ENCODE peak calls at places on chromosomes 4 and X, in nine cellular contexts. F is fibroblast of the conjunctiva; O is activated CD4-positive, alpha-beta T cell treated with anti-CD3 and anti-CD28 coated beads, Interleukin-2, amount 10 ng/mL, durations not matched to agents 7 days and 5 days; Q is cardiac fibroblast; D is cardiac muscle cell; G is nucleus accumbens; I is CD4-positive, CD25-positive, alpha-beta regulatory T cell; A is ascending aorta; B is prostate gland. J is an unnamed sample.

GRCh38 chrX:153717445-153717844 is 6.7 kb downstream of the BCAP31 start:
- DNase-seq in I (no peak), B (no peak), G (no peak), A (no peak), Q (no peak), D (no peak), O (no peak), F (no peak), J (no peak)

GRCh38 chr4:124262211-124263179 is 450.0 kb downstream of the ANKRD50 start:
- DNase-seq in Q (peak; percentile 95), A (no peak), F (peak; percentile 88), B (peak; percentile 59), D (peak; percentile 96), G (peak; percentile 70), O (peak; percentile 61), I (peak; percentile 64), J (peak; percentile 71)

GRCh38 chr4:188988131-188988530 is 848.9 kb downstream of the TRIML1 start:
- DNase-seq in D (no peak), I (no peak), Q (no peak), G (no peak), A (no peak), F (no peak), B (no peak), O (no peak), J (no peak)

GRCh38 chrX:23554304-23554703 is 113.0 kb upstream of the PRDX4 start:
- DNase-seq in F (peak; percentile 43), D (peak; percentile 60), O (no peak), I (peak; percentile 17), B (peak; percentile 10), Q (peak; percentile 60), G (no peak), A (no peak), J (no peak)

GRCh38 chr4:2049381-2049780 is 9.7 kb upstream of the NAT8L start:
- DNase-seq in Q (no peak), F (no peak), A (no peak), I (no peak), G (no peak), O (no peak), B (no peak), D (no peak), J (no peak)

GRCh38 chrX:11470231-11470630 is 177.0 kb downstream of the AMELX start:
- DNase-seq in F (peak; percentile 84), I (no peak), B (peak; percentile 35), D (peak; percentile 74), A (no peak), G (no peak), O (no peak), Q (peak; percentile 87), J (no peak)

GRCh38 chr4:133145241-133145640 is 3.9 kb upstream of the PCDH10 start:
- DNase-seq in B (no peak), G (no peak), O (no peak), F (no peak), I (no peak), A (no peak), Q (no peak), D (no peak), J (no peak)

GRCh38 chr4:88672987-88673386 is 24.6 kb downstream of the NAP1L5 start:
- DNase-seq in Q (peak; percentile 65), D (peak; percentile 64), I (peak; percentile 56), F (no peak), G (no peak), B (no peak), A (no peak), O (peak; percentile 40), J (peak; percentile 62)

GRCh38 chr4:157895205-157895604 is 277.6 kb downstream of the GASK1B start:
- DNase-seq in D (no peak), I (no peak), A (no peak), O (no peak), F (no peak), Q (no peak), G (no peak), B (no peak), J (no peak)

GRCh38 chr4:112099701-112100289 is 45.5 kb upstream of the FAM241A start:
- DNase-seq in B (no peak), A (no peak), O (no peak), F (peak; percentile 62), G (no peak), Q (peak; percentile 79), D (peak; percentile 79), I (peak; percentile 71), J (no peak)